ENCODE peak calls at places on chromosomes 3 and 15, in five cellular contexts. Y, J, V, A and L are unnamed samples.

GRCh38 chr15:66502491-66502890 is 2.2 kb downstream of the RPL4 start:
- DNase-seq in Y (no peak), J (no peak), V (no peak), A (no peak), L (no peak)

GRCh38 chr15:25437751-25438600 is 848 bp downstream of the UBE3A start:
- DNase-seq in Y (peak; percentile 79), J (no peak), V (peak; percentile 64), A (peak; percentile 13), L (peak; percentile 70)

GRCh38 chr3:140403559-140403958 is 274.3 kb upstream of the TRIM42 start:
- DNase-seq in Y (no peak), J (no peak), V (no peak), A (no peak), L (no peak)

GRCh38 chr15:99703603-99704443 is 29.4 kb downstream of the LYSMD4 start:
- DNase-seq in Y (no peak), J (peak; percentile 61), V (peak; percentile 33), A (peak; percentile 88), L (no peak)

GRCh38 chr3:140529096-140529495 is 148.8 kb upstream of the TRIM42 start:
- DNase-seq in Y (no peak), J (peak; percentile 100), V (no peak), A (no peak), L (no peak)

GRCh38 chr15:67840747-67841634 is 1.1 kb upstream of the RNU6-1 start:
- DNase-seq in Y (no peak), J (no peak), V (no peak), A (peak; percentile 30), L (no peak)

GRCh38 chr3:129619726-129620162 is 13.3 kb upstream of the PLXND1 start:
- DNase-seq in Y (peak; percentile 19), J (no peak), V (no peak), A (no peak), L (no peak)

GRCh38 chr15:31554261-31554660 is 227.6 kb downstream of the KLF13 start:
- DNase-seq in Y (no peak), J (no peak), V (no peak), A (peak; percentile 87), L (no peak)

GRCh38 chr3:64571982-64572381 is 115.8 kb downstream of the ADAMTS9 start:
- DNase-seq in Y (no peak), J (no peak), V (no peak), A (no peak), L (no peak)

GRCh38 chr15:99058421-99058870 is 46.4 kb upstream of the SYNM start:
- DNase-seq in Y (no peak), J (no peak), V (no peak), A (no peak), L (no peak)

GRCh38 chr3:159239054-159239453 is 437.2 kb downstream of the MFSD1 start:
- DNase-seq in Y (no peak), J (no peak), V (no peak), A (no peak), L (no peak)

GRCh38 chr3:195384952-195385351 is 57.9 kb downstream of the ACAP2 start:
- DNase-seq in Y (no peak), J (no peak), V (no peak), A (no peak), L (no peak)

GRCh38 chr15:69225355-69226027 is 65.1 kb downstream of the GLCE start:
- DNase-seq in Y (no peak), J (peak; percentile 2), V (no peak), A (peak; percentile 46), L (no peak)

GRCh38 chr3:138694287-138695007 is 85.9 kb downstream of the FAIM start:
- DNase-seq in Y (no peak), J (peak; percentile 95), V (no peak), A (peak; percentile 98), L (no peak)

GRCh38 chr3:42698911-42699230 is 3.7 kb downstream of the HHATL start:
- DNase-seq in Y (no peak), J (no peak), V (no peak), A (no peak), L (no peak)

GRCh38 chr3:100057716-100058575 is 56.4 kb downstream of the FILIP1L start:
- DNase-seq in Y (no peak), J (no peak), V (no peak), A (no peak), L (no peak)

GRCh38 chr3:51813539-51813938 is 34.5 kb upstream of the IQCF6 start:
- DNase-seq in Y (no peak), J (no peak), V (no peak), A (no peak), L (no peak)

GRCh38 chr3:51242939-51243338 is 142.2 kb upstream of the MANF start:
- DNase-seq in Y (no peak), J (no peak), V (no peak), A (no peak), L (no peak)

GRCh38 chr3:51692980-51693395 is 13.9 kb upstream of the GRM2 start:
- DNase-seq in Y (no peak), J (no peak), V (no peak), A (no peak), L (no peak)

GRCh38 chr3:42652611-42653302 is 740 bp upstream of the ZBTB47 start:
- DNase-seq in Y (peak; percentile 63), J (peak; percentile 66), V (no peak), A (peak; percentile 74), L (no peak)

GRCh38 chr15:52997123-52997522 is 207.0 kb upstream of the ONECUT1 start:
- DNase-seq in Y (no peak), J (no peak), V (no peak), A (no peak), L (no peak)

GRCh38 chr3:50321146-50321843 is 1.2 kb downstream of the HYAL2 start:
- DNase-seq in Y (peak; percentile 93), J (no peak), V (peak; percentile 75), A (peak; percentile 77), L (peak; percentile 76)

GRCh38 chr3:187210555-187211327 is 13.5 kb downstream of the RTP1 start:
- DNase-seq in Y (no peak), J (no peak), V (no peak), A (peak; percentile 55), L (no peak)

GRCh38 chr15:66882251-66883020 is 180.4 kb downstream of the SMAD6 start:
- DNase-seq in Y (no peak), J (no peak), V (no peak), A (peak; percentile 59), L (no peak)

GRCh38 chr15:99429681-99430081 is 136.1 kb upstream of the MEF2A start:
- DNase-seq in Y (peak; percentile 19), J (no peak), V (no peak), A (no peak), L (no peak)

GRCh38 chr15:101426761-101427333 is 62.7 kb downstream of the PCSK6 start:
- DNase-seq in Y (no peak), J (no peak), V (no peak), A (no peak), L (no peak)

GRCh38 chr3:141441381-141442365 is 45.2 kb upstream of the RASA2 start:
- DNase-seq in Y (peak; percentile 78), J (no peak), V (peak; percentile 76), A (peak; percentile 59), L (peak; percentile 35)

GRCh38 chr3:167691366-167691765 is 37.6 kb upstream of the WDR49 start:
- DNase-seq in Y (no peak), J (no peak), V (no peak), A (no peak), L (no peak)
- TF ChIP-seq CTCF in Y (no peak), J (no peak), V (no peak), A (no peak), L (no peak)

GRCh38 chr3:123656691-123657090 is 71.8 kb upstream of the HACD2 start:
- DNase-seq in Y (no peak), J (no peak), V (no peak), A (no peak), L (no peak)
- TF ChIP-seq CTCF in Y (no peak), J (peak; percentile 18), V (peak; percentile 39), A (peak; percentile 62), L (peak; percentile 35)

GRCh38 chr3:170808041-170808440 is 62.0 kb downstream of the RPL22L1 start:
- DNase-seq in Y (no peak), J (no peak), V (no peak), A (no peak), L (no peak)

GRCh38 chr3:170811515-170811914 is 58.5 kb downstream of the RPL22L1 start:
- DNase-seq in Y (no peak), J (no peak), V (no peak), A (peak; percentile 27), L (no peak)

GRCh38 chr3:170809975-170810357 is 60.0 kb downstream of the RPL22L1 start:
- DNase-seq in Y (no peak), J (no peak), V (no peak), A (peak; percentile 61), L (no peak)

GRCh38 chr3:170806676-170807075 is 63.3 kb downstream of the RPL22L1 start:
- DNase-seq in Y (no peak), J (no peak), V (no peak), A (no peak), L (no peak)

GRCh38 chr3:170809021-170809974 is 60.7 kb downstream of the RPL22L1 start:
- DNase-seq in Y (no peak), J (no peak), V (peak; percentile 44), A (peak; percentile 74), L (peak; percentile 14)
- TF ChIP-seq CTCF in Y (peak; percentile 19), J (peak; percentile 77), V (no peak), A (peak; percentile 82), L (peak; percentile 64)

GRCh38 chr3:89246326-89246725 is 138.9 kb downstream of the EPHA3 start:
- DNase-seq in Y (no peak), J (no peak), V (peak; percentile 15), A (no peak), L (no peak)
- TF ChIP-seq CTCF in Y (no peak), J (no peak), V (peak; percentile 43), A (peak; percentile 6), L (peak; percentile 17)

GRCh38 chr3:62183087-62183486 is 190.3 kb downstream of the FEZF2 start:
- DNase-seq in Y (no peak), J (no peak), V (no peak), A (no peak), L (no peak)

GRCh38 chr3:62188547-62189375 is 184.6 kb downstream of the FEZF2 start:
- DNase-seq in Y (peak; percentile 67), J (no peak), V (peak; percentile 74), A (peak; percentile 57), L (peak; percentile 50)

GRCh38 chr3:62189376-62189698 is 184.0 kb downstream of the FEZF2 start:
- DNase-seq in Y (no peak), J (no peak), V (no peak), A (no peak), L (no peak)

GRCh38 chr3:62184559-62184958 is 188.8 kb downstream of the FEZF2 start:
- DNase-seq in Y (no peak), J (no peak), V (no peak), A (no peak), L (no peak)

DNA sequence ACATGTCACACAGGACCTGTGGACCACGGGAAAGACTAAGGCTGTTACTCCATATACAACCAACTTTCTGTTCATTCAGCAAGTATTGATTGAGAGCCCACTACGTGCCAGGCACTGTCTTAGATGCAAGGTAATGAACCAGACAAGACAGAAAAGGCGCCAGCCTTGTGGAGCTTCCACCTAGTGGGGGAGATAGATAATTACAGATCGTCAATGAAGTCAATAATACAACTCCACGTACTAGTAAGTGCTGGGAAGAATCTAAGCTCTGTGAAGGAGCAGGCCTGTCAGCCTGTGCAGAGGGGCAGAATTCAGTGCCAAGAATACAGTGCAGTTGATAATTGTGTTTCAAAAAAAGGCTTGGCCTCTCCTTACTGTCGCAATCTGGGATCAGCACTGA is 186.4 kb downstream of the FEZF2 start:
- DNase-seq in Y (no peak), J (no peak), V (peak; percentile 13), A (no peak), L (no peak)
- TF ChIP-seq CTCF in Y (no peak), J (peak; percentile 38), V (peak; percentile 73), A (peak; percentile 71), L (peak; percentile 50)